ENCODE peak calls at places on chromosomes 13 and 19, in seven cellular contexts. One of them, this sample, is unnamed. For H3K4me1, the result is how much of the 10 kb centered on the place peaks cover.

GRCh38 chr19:42428676-42429075 is 1.5 kb upstream of the LIPE start:
- DNase-seq in SK-N-SH: no peak
- DNase-seq in HCT116: no peak
- DNase-seq in H1: no peak
- DNase-seq in HepG2: no peak
- DNase-seq in GM12878: no peak
- DNase-seq in K562: no peak
- DNase-seq in this sample: no peak

GRCh38 chr13:23500858-23501257 is 67.4 kb upstream of the SACS start:
- DNase-seq in K562: no peak
- DNase-seq in H1: no peak
- DNase-seq in HCT116: no peak
- DNase-seq in SK-N-SH: no peak
- DNase-seq in HepG2: no peak
- DNase-seq in GM12878: no peak
- DNase-seq in this sample: no peak

GRCh38 chr19:37309834-37310575 is 60.9 kb upstream of the ZNF527 start:
- DNase-seq in H1: no peak
- DNase-seq in GM12878: no peak
- DNase-seq in HepG2: no peak
- DNase-seq in HCT116: no peak
- DNase-seq in K562: no peak
- DNase-seq in SK-N-SH: peak
- DNase-seq in this sample: no peak

GRCh38 chr13:112819816-112820215 is 130.0 kb downstream of the ATP11A start:
- DNase-seq in H1: no peak
- DNase-seq in GM12878: no peak
- DNase-seq in SK-N-SH: no peak
- DNase-seq in K562: no peak
- DNase-seq in HCT116: no peak
- DNase-seq in HepG2: no peak
- DNase-seq in this sample: no peak

GRCh38 chr19:54138777-54139256 is 1.3 kb downstream of the CNOT3 start:
- DNase-seq in HepG2: no peak
- DNase-seq in K562: no peak
- DNase-seq in GM12878: no peak
- DNase-seq in H1: no peak
- DNase-seq in SK-N-SH: no peak
- DNase-seq in HCT116: no peak
- DNase-seq in this sample: no peak

GRCh38 chr13:77565635-77566034 is 30.1 kb downstream of the SCEL start:
- DNase-seq in GM12878: no peak
- DNase-seq in SK-N-SH: peak
- DNase-seq in K562: peak
- DNase-seq in HCT116: peak
- DNase-seq in HepG2: peak
- DNase-seq in H1: no peak
- DNase-seq in this sample: peak

GRCh38 chr13:51501592-51502205 is 48.9 kb upstream of the INTS6 start:
- DNase-seq in SK-N-SH: no peak
- DNase-seq in HCT116: no peak
- DNase-seq in H1: no peak
- DNase-seq in HepG2: no peak
- DNase-seq in GM12878: no peak
- DNase-seq in K562: no peak
- DNase-seq in this sample: no peak

GRCh38 chr13:46720189-46720588 is 76.8 kb downstream of the ESD start:
- DNase-seq in SK-N-SH: no peak
- DNase-seq in GM12878: no peak
- DNase-seq in H1: no peak
- DNase-seq in HepG2: no peak
- DNase-seq in K562: no peak
- DNase-seq in HCT116: no peak
- DNase-seq in this sample: no peak

GRCh38 chr19:23823952-23824389 is 65.3 kb upstream of the ZNF681 start:
- DNase-seq in SK-N-SH: peak
- DNase-seq in K562: no peak
- DNase-seq in H1: no peak
- DNase-seq in GM12878: peak
- DNase-seq in HepG2: peak
- DNase-seq in HCT116: no peak
- DNase-seq in this sample: peak

DNA sequence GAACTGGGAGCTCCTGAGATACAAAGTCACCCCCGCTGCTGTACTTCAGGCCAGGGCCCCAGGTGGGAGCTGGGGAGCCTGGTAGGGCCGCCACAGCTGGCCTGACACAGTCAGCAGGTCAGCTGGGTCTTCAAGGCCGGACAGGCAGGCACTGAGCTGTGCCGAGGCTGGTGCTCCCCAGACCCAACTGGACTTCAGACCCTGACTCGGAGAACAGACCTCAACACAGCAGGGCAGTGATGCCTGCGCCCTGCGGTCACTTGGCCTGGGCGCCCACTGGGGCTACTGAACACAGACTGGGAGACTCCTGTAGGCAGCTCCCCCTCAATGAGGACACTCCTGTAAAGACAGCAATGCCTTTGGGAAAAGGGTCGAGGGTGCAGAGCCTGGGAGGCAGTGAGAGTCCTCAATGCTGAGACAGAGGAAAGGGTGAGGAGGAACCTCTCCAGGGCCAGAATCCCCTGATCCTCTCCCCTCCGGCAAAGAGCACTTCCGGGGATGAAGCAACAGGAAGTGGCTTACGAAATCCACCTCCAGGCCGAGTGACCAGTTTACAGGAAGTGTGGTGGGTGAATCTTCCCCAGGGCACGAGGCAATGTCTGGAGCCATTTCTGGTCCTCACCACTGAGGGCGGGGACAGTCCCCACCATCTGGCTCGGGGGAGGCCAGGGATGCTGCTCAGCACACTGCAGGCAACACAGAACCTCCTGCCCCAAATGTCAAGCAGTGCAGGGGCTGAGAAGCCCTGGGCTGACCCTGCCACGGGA is 40.8 kb upstream of the ISYNA1 start:
- DNase-seq in SK-N-SH: peak
- DNase-seq in HCT116: no peak
- DNase-seq in H1: no peak
- DNase-seq in HepG2: peak
- DNase-seq in K562: no peak
- DNase-seq in GM12878: peak
- DNase-seq in this sample: no peak
- H3K4me1 ChIP-seq in SK-N-SH: under half
- H3K4me1 ChIP-seq in HCT116: under half
- H3K4me1 ChIP-seq in H1: under half
- H3K4me1 ChIP-seq in HepG2: half or more
- H3K4me1 ChIP-seq in K562: under half
- H3K4me1 ChIP-seq in GM12878: under half
- H3K4me1 ChIP-seq in this sample: under half

GRCh38 chr19:1513492-1514294 is 874 bp upstream of the ADAMTSL5 start:
- DNase-seq in HCT116: peak
- DNase-seq in SK-N-SH: peak
- DNase-seq in HepG2: no peak
- DNase-seq in GM12878: no peak
- DNase-seq in K562: peak
- DNase-seq in H1: peak
- DNase-seq in this sample: no peak
- TF ChIP-seq YY1 in HCT116: no peak
- TF ChIP-seq YY1 in SK-N-SH: no peak
- TF ChIP-seq YY1 in HepG2: peak
- TF ChIP-seq YY1 in GM12878: peak
- TF ChIP-seq YY1 in K562: no peak
- TF ChIP-seq YY1 in H1: no peak
- TF ChIP-seq YY1 in this sample: no peak

GRCh38 chr19:3061214-3062161 is 807 bp downstream of the TLE5 start:
- DNase-seq in H1: no peak
- DNase-seq in HepG2: no peak
- DNase-seq in GM12878: no peak
- DNase-seq in HCT116: no peak
- DNase-seq in K562: peak
- DNase-seq in SK-N-SH: peak
- DNase-seq in this sample: no peak
- H3K4me1 ChIP-seq in H1: under half
- H3K4me1 ChIP-seq in HepG2: under half
- H3K4me1 ChIP-seq in GM12878: under half
- H3K4me1 ChIP-seq in HCT116: under half
- H3K4me1 ChIP-seq in K562: under half
- H3K4me1 ChIP-seq in SK-N-SH: under half
- H3K4me1 ChIP-seq in this sample: under half

GRCh38 chr13:33322474-33322827 is 36.9 kb upstream of the STARD13 start:
- DNase-seq in K562: no peak
- DNase-seq in GM12878: no peak
- DNase-seq in HCT116: no peak
- DNase-seq in SK-N-SH: no peak
- DNase-seq in HepG2: no peak
- DNase-seq in H1: no peak
- DNase-seq in this sample: no peak
- TF ChIP-seq YY1 in K562: no peak
- TF ChIP-seq YY1 in GM12878: no peak
- TF ChIP-seq YY1 in HCT116: no peak
- TF ChIP-seq YY1 in SK-N-SH: no peak
- TF ChIP-seq YY1 in HepG2: no peak
- TF ChIP-seq YY1 in H1: no peak
- TF ChIP-seq YY1 in this sample: no peak

GRCh38 chr19:43692364-43692763 is 22.4 kb upstream of the PLAUR start:
- DNase-seq in SK-N-SH: no peak
- DNase-seq in K562: no peak
- DNase-seq in HCT116: no peak
- DNase-seq in GM12878: no peak
- DNase-seq in H1: no peak
- DNase-seq in HepG2: no peak
- DNase-seq in this sample: no peak

GRCh38 chr19:43690444-43690843 is 20.5 kb upstream of the PLAUR start:
- DNase-seq in SK-N-SH: no peak
- DNase-seq in K562: no peak
- DNase-seq in HCT116: no peak
- DNase-seq in HepG2: no peak
- DNase-seq in H1: no peak
- DNase-seq in GM12878: no peak
- DNase-seq in this sample: no peak

GRCh38 chr19:43692882-43693281 is 22.9 kb upstream of the PLAUR start:
- DNase-seq in GM12878: no peak
- DNase-seq in HCT116: no peak
- DNase-seq in H1: no peak
- DNase-seq in K562: no peak
- DNase-seq in SK-N-SH: no peak
- DNase-seq in HepG2: no peak
- DNase-seq in this sample: no peak

GRCh38 chr19:43690890-43691289 is 20.9 kb upstream of the PLAUR start:
- DNase-seq in SK-N-SH: no peak
- DNase-seq in HCT116: no peak
- DNase-seq in H1: no peak
- DNase-seq in HepG2: no peak
- DNase-seq in K562: no peak
- DNase-seq in GM12878: no peak
- DNase-seq in this sample: no peak

DNA sequence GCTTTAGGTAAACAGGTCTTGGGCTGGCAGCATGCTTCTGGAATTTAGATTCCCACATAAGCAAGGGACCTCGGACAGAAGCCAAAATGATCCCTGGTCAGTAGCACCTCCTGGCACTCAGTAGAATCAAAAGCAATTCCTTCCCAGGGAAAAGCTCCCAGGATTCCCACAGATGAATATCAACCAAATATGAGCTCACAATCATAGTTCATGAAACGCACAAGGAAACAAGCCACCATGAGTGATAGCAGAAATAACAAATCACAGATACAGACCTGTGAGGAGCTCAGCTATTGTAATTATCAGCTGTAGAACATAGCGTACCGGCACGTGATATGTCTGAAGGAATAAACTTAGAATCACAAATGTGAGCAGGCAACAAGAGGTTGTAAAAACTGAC is 21.8 kb upstream of the PLAUR start:
- DNase-seq in GM12878: no peak
- DNase-seq in SK-N-SH: no peak
- DNase-seq in H1: no peak
- DNase-seq in HCT116: no peak
- DNase-seq in HepG2: no peak
- DNase-seq in K562: no peak
- DNase-seq in this sample: no peak
- H3K4me1 ChIP-seq in GM12878: under half
- H3K4me1 ChIP-seq in SK-N-SH: under half
- H3K4me1 ChIP-seq in H1: under half
- H3K4me1 ChIP-seq in HCT116: under half
- H3K4me1 ChIP-seq in HepG2: under half
- H3K4me1 ChIP-seq in K562: under half
- H3K4me1 ChIP-seq in this sample: under half

DNA sequence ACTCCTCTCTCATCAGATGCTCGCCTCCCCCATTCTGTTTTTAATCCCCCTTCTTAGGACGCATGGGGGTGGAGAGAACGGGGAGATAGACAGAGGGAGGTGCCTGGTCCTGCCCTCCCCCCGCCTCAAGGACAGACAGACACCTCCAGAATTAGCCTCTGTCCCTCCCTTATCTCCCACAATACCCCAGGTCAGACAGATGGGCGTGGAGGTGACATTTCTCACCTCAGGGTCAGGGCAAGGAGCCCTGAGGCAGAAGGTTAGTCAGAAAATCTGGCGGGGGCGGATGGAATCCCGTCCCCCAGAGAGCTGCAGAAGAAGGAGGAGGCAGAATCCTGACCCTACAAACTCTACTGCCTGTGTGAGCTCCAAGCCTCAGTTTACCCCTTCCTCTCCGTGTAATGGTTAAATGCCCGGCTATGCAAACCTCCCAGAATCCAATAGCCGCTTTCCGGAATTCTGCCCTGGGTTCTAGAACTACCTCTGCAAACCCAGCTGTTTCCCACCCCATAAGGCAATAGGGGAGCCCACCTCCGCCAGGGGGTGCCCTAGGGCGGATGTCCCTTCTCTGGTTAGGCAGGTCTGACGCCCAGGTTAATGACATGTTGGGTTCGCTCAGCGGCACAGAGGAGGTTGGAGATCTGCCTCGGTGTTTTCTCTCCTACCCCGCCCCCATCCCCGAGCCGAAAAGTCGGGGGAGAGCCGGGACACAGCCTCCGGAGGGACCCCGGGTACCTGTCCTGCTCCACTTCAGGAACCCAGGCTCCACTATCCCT is 900 bp downstream of the PPP1R13L start:
- DNase-seq in H1: peak
- DNase-seq in HCT116: no peak
- DNase-seq in SK-N-SH: peak
- DNase-seq in K562: peak
- DNase-seq in HepG2: peak
- DNase-seq in GM12878: no peak
- DNase-seq in this sample: no peak
- TF ChIP-seq YY1 in H1: no peak
- TF ChIP-seq YY1 in HCT116: no peak
- TF ChIP-seq YY1 in SK-N-SH: no peak
- TF ChIP-seq YY1 in K562: no peak
- TF ChIP-seq YY1 in HepG2: peak
- TF ChIP-seq YY1 in GM12878: peak
- TF ChIP-seq YY1 in this sample: no peak